ENCODE peak calls at places on chromosomes 7 and 10, in four cellular contexts. Z is endodermal cell, E is HepG2, G is HCT116. L is an unnamed sample.

GRCh38 chr10:119129721-119130120 is 25.8 kb downstream of the DENND10 start:
- DNase-seq in Z (no peak), E (no peak), G (no peak), L (no peak)

GRCh38 chr10:108180883-108181282 is 1016.4 kb upstream of the SORCS1 start:
- DNase-seq in G (no peak), Z (no peak), E (no peak), L (no peak)

GRCh38 chr10:130254168-130255061 is 118.2 kb downstream of the GLRX3 start:
- DNase-seq in Z (no peak), G (no peak), E (no peak), L (no peak)

GRCh38 chr7:44431091-44431608 is 59.3 kb downstream of the NUDCD3 start:
- DNase-seq in E (peak), Z (peak), G (no peak), L (peak)

GRCh38 chr10:133454204-133454893 is 604 bp downstream of the SCART1 start:
- DNase-seq in Z (no peak), G (no peak), E (no peak), L (no peak)

GRCh38 chr7:123811056-123811455 is 33.9 kb upstream of the HYAL4 start:
- DNase-seq in E (no peak), G (no peak), Z (no peak), L (no peak)

GRCh38 chr7:88480266-88480665 is 173.6 kb upstream of the STEAP4 start:
- DNase-seq in E (no peak), Z (no peak), G (no peak), L (peak)

GRCh38 chr7:155734445-155734809 is 77.8 kb downstream of the SHH start:
- DNase-seq in G (no peak), E (no peak), Z (no peak), L (no peak)

GRCh38 chr10:114715171-114715670 is 57.1 kb upstream of the ABLIM1 start:
- DNase-seq in E (no peak), Z (no peak), G (no peak), L (no peak)

GRCh38 chr10:14659626-14660196 is 115.0 kb downstream of the FAM107B start:
- DNase-seq in Z (no peak), E (no peak), G (no peak), L (no peak)

GRCh38 chr10:125773702-125774101 is 1.9 kb downstream of the MMP21 start:
- DNase-seq in E (no peak), G (no peak), Z (peak), L (no peak)

GRCh38 chr10:50740351-50740688 is 584 bp downstream of the ASAH2B start:
- DNase-seq in E (peak), G (no peak), Z (no peak), L (peak)

GRCh38 chr7:41965951-41966505 is 263.1 kb upstream of the INHBA start:
- DNase-seq in G (no peak), Z (no peak), E (no peak), L (no peak)

GRCh38 chr10:96272986-96273280 is 1.6 kb upstream of the BLNK start:
- DNase-seq in G (no peak), Z (no peak), E (no peak), L (no peak)

GRCh38 chr10:88066876-88067275 is 203.5 kb downstream of the PTEN start:
- DNase-seq in E (no peak), Z (no peak), G (no peak), L (no peak)

GRCh38 chr10:21468086-21468485 is 57.4 kb downstream of the SKIDA1 start:
- DNase-seq in E (no peak), G (no peak), Z (peak), L (no peak)

GRCh38 chr10:11170993-11171416 is 153.3 kb downstream of the CELF2 start:
- DNase-seq in Z (no peak), E (no peak), G (no peak), L (no peak)

GRCh38 chr10:59283456-59284082 is 78.8 kb downstream of the FAM13C start:
- DNase-seq in G (no peak), Z (peak), E (no peak), L (peak)

GRCh38 chr7:81414411-81414810 is 355.4 kb downstream of the HGF start:
- DNase-seq in Z (no peak), G (no peak), E (no peak), L (no peak)

GRCh38 chr7:158811461-158811860 is 17.8 kb downstream of the ESYT2 start:
- DNase-seq in G (no peak), E (no peak), Z (no peak), L (no peak)

GRCh38 chr7:77791956-77792355 is 6.3 kb downstream of the TMEM60 start:
- DNase-seq in Z (no peak), G (no peak), E (no peak), L (no peak)

GRCh38 chr7:55369427-55369826 is 4.3 kb downstream of the LANCL2 start:
- DNase-seq in E (no peak), G (no peak), Z (no peak), L (no peak)

GRCh38 chr10:25068152-25069058 is 52.0 kb downstream of the THNSL1 start:
- DNase-seq in E (peak), G (no peak), Z (peak), L (no peak)

GRCh38 chr10:129136074-129136473 is 331.0 kb upstream of the MGMT start:
- DNase-seq in G (no peak), Z (no peak), E (no peak), L (no peak)

GRCh38 chr7:8581842-8582241 is 148.4 kb downstream of the NXPH1 start:
- DNase-seq in G (no peak), Z (no peak), E (no peak), L (no peak)

GRCh38 chr10:71727429-71728217 is 8.0 kb upstream of the C10orf105 start:
- DNase-seq in E (peak), G (no peak), Z (no peak), L (no peak)

GRCh38 chr7:81641873-81642272 is 128.0 kb downstream of the HGF start:
- DNase-seq in E (no peak), G (no peak), Z (no peak), L (no peak)

GRCh38 chr7:137757146-137757925 is 89.4 kb downstream of the DGKI start:
- DNase-seq in G (no peak), Z (no peak), E (no peak), L (no peak)

GRCh38 chr10:74635655-74636054 is 190.7 kb upstream of the KAT6B start:
- DNase-seq in Z (no peak), G (no peak), E (no peak), L (no peak)

GRCh38 chr7:136692221-136692620 is 176.2 kb upstream of the CHRM2 start:
- DNase-seq in Z (no peak), E (no peak), G (no peak), L (no peak)
- H3K9ac ChIP-seq in Z (no peak), E (no peak), G (no peak), L (no peak)

GRCh38 chr10:99538287-99538917 is 5.7 kb downstream of the NKX2-3 start:
- DNase-seq in G (no peak), Z (peak), E (no peak), L (no peak)

GRCh38 chr10:99540339-99540672 is 7.6 kb downstream of the NKX2-3 start:
- DNase-seq in E (no peak), G (no peak), Z (peak), L (peak)

GRCh38 chr10:99539120-99539519 is 6.4 kb downstream of the NKX2-3 start:
- DNase-seq in E (no peak), Z (peak), G (no peak), L (no peak)

GRCh38 chr10:99539820-99540219 is 7.1 kb downstream of the NKX2-3 start:
- DNase-seq in Z (no peak), G (no peak), E (no peak), L (no peak)

GRCh38 chr10:99540673-99541531 is 8.2 kb downstream of the NKX2-3 start:
- DNase-seq in Z (peak), E (no peak), G (no peak), L (peak)
- H3K9ac ChIP-seq in Z (no peak), E (no peak), G (no peak), L (no peak)

GRCh38 chr7:28708033-28708451 is 250.1 kb downstream of the TRIL start:
- DNase-seq in G (no peak), E (no peak), Z (no peak), L (no peak)
- H3K9ac ChIP-seq in G (no peak), E (no peak), Z (no peak), L (no peak)

GRCh38 chr10:5684318-5684970 is at the start of gene TASOR2:
- DNase-seq in E (peak), G (peak), Z (peak), L (peak)
- H3K9ac ChIP-seq in E (peak), G (peak), Z (peak), L (no peak)

GRCh38 chr7:106895246-106895864 is 30.3 kb downstream of the PIK3CG start:
- DNase-seq in E (no peak), G (no peak), Z (no peak), L (no peak)
- H3K9ac ChIP-seq in E (no peak), G (no peak), Z (no peak), L (no peak)

GRCh38 chr10:86964847-86965190 is 3.5 kb upstream of the ADIRF start:
- DNase-seq in E (no peak), G (no peak), Z (no peak), L (no peak)

GRCh38 chr10:86967481-86967941 is 771 bp upstream of the ADIRF start:
- DNase-seq in E (no peak), Z (no peak), G (no peak), L (no peak)

GRCh38 chr10:86968271-86968993 is at the start of gene ADIRF:
- DNase-seq in E (no peak), Z (peak), G (peak), L (no peak)

GRCh38 chr10:86964061-86964846 is 4.0 kb upstream of the ADIRF start:
- DNase-seq in Z (peak), E (no peak), G (no peak), L (no peak)

GRCh38 chr10:86966008-86966654 is 2.2 kb upstream of the ADIRF start:
- DNase-seq in G (no peak), E (no peak), Z (no peak), L (no peak)
- H3K9ac ChIP-seq in G (peak), E (no peak), Z (no peak), L (no peak)

DNA sequence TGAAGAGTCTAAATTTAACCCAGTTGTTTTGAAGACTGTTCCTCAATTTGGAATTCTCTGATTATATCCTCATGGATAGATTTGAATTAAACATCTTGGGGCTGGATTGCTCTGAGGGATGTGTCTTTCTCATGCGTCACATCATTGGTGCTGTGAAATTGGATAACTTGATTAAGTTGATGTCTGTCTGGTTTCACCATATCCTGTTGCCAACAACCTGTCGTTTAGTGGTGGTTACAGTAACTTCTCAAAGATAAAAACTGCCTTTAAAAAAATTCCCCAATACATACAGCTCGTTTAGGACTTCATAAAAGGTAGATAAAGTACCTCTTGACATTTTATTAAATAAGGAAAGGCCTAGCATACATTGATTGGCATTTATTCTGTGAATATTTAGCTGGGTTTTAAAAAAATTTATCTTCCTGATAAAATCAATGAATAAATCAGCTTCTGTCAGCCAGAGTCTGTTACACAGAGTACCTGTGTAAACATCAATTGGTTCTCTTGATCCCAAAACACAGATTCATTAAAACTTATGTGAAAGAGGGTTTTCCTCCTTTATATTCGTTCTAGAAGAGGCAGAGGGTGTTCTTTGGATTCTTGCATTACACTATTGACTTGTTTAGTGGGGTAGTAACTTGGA is 10.5 kb downstream of the CRCP start:
- DNase-seq in E (no peak), G (no peak), Z (no peak), L (no peak)
- H3K9ac ChIP-seq in E (no peak), G (no peak), Z (no peak), L (no peak)

GRCh38 chr10:63375859-63376258 is 89.9 kb downstream of the JMJD1C start:
- DNase-seq in Z (no peak), E (no peak), G (no peak), L (no peak)

GRCh38 chr10:63375006-63375405 is 90.8 kb downstream of the JMJD1C start:
- DNase-seq in G (no peak), E (no peak), Z (no peak), L (no peak)

GRCh38 chr10:63375458-63375857 is 90.3 kb downstream of the JMJD1C start:
- DNase-seq in G (no peak), E (no peak), Z (no peak), L (no peak)

GRCh38 chr10:63373176-63373575 is 92.6 kb downstream of the JMJD1C start:
- DNase-seq in Z (no peak), E (no peak), G (no peak), L (no peak)

DNA sequence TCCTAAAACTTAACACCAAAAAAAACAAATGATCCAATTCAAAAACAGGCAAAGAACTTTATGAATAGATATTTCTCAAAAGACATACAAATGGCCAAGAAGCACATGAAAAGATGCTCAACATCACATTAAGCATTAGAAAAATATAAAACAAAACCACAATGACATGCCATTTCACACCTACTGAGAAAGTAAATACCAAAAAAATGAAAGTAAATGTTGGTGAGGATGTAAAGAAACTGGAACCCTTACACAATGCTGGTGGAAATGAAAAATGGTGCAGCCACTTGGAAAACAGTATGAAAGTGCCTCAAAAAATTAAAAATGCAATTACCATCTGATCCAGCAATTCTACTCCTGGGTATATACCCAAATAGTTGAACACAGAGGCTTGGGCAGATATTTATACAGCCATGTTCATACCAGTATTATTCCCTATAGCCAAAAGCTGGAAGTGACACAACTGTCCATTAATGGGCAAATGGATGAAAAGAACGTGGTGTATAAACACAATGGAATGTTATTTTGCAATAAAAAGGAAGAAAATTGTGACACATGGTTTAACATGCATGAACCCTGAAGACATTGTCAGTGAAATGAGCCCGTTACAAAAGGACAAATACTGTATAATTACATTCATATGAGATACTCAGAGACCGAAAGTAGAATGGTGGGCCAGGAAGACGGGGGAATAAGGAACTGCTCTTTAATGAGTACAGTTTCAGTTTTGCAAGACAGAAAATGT is 89.0 kb downstream of the JMJD1C start:
- DNase-seq in E (no peak), G (no peak), Z (no peak), L (no peak)
- H3K9ac ChIP-seq in E (no peak), G (no peak), Z (no peak), L (no peak)

GRCh38 chr7:92006046-92006445 is 65.4 kb downstream of the AKAP9 start:
- DNase-seq in G (no peak), Z (no peak), E (peak), L (no peak)

GRCh38 chr7:92013611-92014010 is 72.9 kb downstream of the AKAP9 start:
- DNase-seq in E (no peak), Z (no peak), G (no peak), L (no peak)

GRCh38 chr7:92010215-92010614 is 69.6 kb downstream of the AKAP9 start:
- DNase-seq in Z (no peak), G (no peak), E (peak), L (no peak)
- H3K9ac ChIP-seq in Z (no peak), G (no peak), E (no peak), L (no peak)

GRCh38 chr7:19916011-19916410 is 142.6 kb upstream of the TMEM196 start:
- DNase-seq in G (peak), E (no peak), Z (no peak), L (no peak)

GRCh38 chr7:19920705-19921104 is 147.3 kb upstream of the TMEM196 start:
- DNase-seq in Z (peak), G (no peak), E (no peak), L (no peak)

GRCh38 chr7:19915596-19915995 is 142.2 kb upstream of the TMEM196 start:
- DNase-seq in Z (no peak), E (no peak), G (no peak), L (no peak)

GRCh38 chr7:19920200-19920599 is 146.8 kb upstream of the TMEM196 start:
- DNase-seq in G (no peak), Z (no peak), E (no peak), L (no peak)

GRCh38 chr7:19919156-19920085 is 146.0 kb upstream of the TMEM196 start:
- DNase-seq in Z (no peak), G (no peak), E (no peak), L (no peak)
- H3K9ac ChIP-seq in Z (no peak), G (no peak), E (no peak), L (no peak)